ENCODE peak calls at places on chromosomes 11 and 22, in nine cellular contexts. T is stomach, P is H1, H is breast epithelium, K is Panc1, I is HCT116, U is prostate gland, A is HepG2, L is K562. C is an unnamed sample.

GRCh38 chr22:33049125-33049729 is 9.0 kb downstream of the SYN3 start:
- DNase-seq in T (peak; percentile 80), P (no peak), H (peak; percentile 68), K (peak; percentile 46), I (peak; percentile 44), U (peak; percentile 83), A (peak; percentile 62), L (peak; percentile 65), C (peak; percentile 28)

GRCh38 chr11:125960771-125961170 is 14.9 kb downstream of the VSIG10L2 start:
- DNase-seq in T (no peak), P (no peak), H (no peak), K (no peak), I (no peak), U (no peak), A (no peak), L (no peak), C (no peak)

GRCh38 chr11:107563702-107564101 is 1.8 kb downstream of the ALKBH8 start:
- DNase-seq in T (no peak), P (no peak), H (no peak), K (peak; percentile 67), I (peak; percentile 72), U (no peak), A (peak; percentile 29), L (peak; percentile 26), C (no peak)

GRCh38 chr11:118092907-118093571 is 6.3 kb upstream of the SMIM35 start:
- DNase-seq in T (no peak), P (no peak), H (no peak), K (no peak), I (no peak), U (no peak), A (peak; percentile 65), L (peak; percentile 52), C (no peak)

GRCh38 chr22:41668971-41669911 is 19.4 kb downstream of the SNU13 start:
- DNase-seq in T (no peak), P (no peak), H (no peak), K (peak; percentile 51), I (no peak), U (no peak), A (no peak), L (no peak), C (no peak)

GRCh38 chr11:38818720-38819119 is 2220.7 kb upstream of the RAG2 start:
- DNase-seq in T (no peak), P (no peak), H (no peak), K (no peak), I (no peak), U (no peak), A (no peak), L (no peak), C (no peak)

GRCh38 chr11:77559686-77560425 is 29.9 kb upstream of the AQP11 start:
- DNase-seq in T (no peak), P (no peak), H (no peak), K (peak; percentile 79), I (peak; percentile 32), U (no peak), A (no peak), L (no peak), C (peak; percentile 1)

GRCh38 chr11:105609341-105609781 is 512 bp upstream of the GRIA4 start:
- DNase-seq in T (no peak), P (no peak), H (no peak), K (no peak), I (peak; percentile 23), U (no peak), A (peak; percentile 8), L (peak; percentile 10), C (no peak)

GRCh38 chr11:20854214-20854613 is 184.8 kb downstream of the NELL1 start:
- DNase-seq in T (no peak), P (no peak), H (no peak), K (no peak), I (no peak), U (no peak), A (no peak), L (no peak), C (no peak)

GRCh38 chr22:23913306-23913660 is 19.1 kb downstream of the MIF start:
- DNase-seq in T (no peak), P (no peak), H (no peak), K (no peak), I (no peak), U (no peak), A (no peak), L (no peak), C (no peak)

GRCh38 chr11:12508151-12508740 is 130.9 kb downstream of the PARVA start:
- DNase-seq in T (no peak), P (no peak), H (no peak), K (no peak), I (no peak), U (no peak), A (no peak), L (no peak), C (peak; percentile 64)

GRCh38 chr11:17512101-17512500 is 32.1 kb downstream of the USH1C start:
- DNase-seq in T (no peak), P (no peak), H (no peak), K (no peak), I (no peak), U (no peak), A (no peak), L (no peak), C (no peak)

GRCh38 chr11:108111126-108111525 is 10.2 kb upstream of the ACAT1 start:
- DNase-seq in T (no peak), P (no peak), H (no peak), K (no peak), I (no peak), U (no peak), A (no peak), L (no peak), C (no peak)

GRCh38 chr11:120589376-120589775 is 77.8 kb downstream of the GRIK4 start:
- DNase-seq in T (no peak), P (no peak), H (no peak), K (no peak), I (no peak), U (no peak), A (no peak), L (no peak), C (no peak)

DNA sequence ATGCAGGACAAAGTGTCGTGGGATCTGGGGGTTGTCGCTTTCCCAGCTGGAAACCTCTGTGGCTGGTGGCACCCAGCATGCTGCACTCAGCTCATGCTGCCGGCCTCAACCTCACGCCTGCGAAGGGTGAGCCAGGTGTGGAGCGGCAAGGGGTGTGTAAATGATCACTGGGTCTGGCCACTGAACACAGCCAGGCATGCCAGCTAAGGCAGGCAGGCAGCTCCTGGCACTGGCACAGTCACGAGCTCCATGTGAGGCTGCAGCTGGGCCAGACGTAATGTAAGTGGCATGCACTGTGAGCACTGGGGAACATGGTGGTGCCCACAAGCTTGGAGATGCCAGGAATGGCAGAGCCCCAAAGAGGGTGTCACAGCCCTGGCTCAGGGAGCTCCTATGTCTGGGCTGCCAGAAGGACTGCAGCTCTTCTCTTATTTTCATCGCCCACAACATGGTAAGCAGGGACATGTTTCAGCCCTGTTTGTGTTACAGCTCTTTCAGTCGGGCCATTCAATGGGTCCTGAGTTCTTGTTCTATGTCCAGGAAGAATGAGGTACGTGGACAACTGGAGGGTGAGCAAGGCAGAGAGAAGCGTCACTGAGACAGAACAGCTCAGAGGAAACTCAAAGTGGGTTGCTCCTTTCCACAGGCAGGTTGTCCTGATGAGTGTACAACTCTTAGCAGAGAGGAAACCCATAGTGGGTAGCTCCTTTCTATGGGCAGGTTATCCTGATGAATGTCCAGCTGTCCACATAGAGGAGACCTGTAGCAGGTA is 403.8 kb downstream of the CNTN5 start:
- DNase-seq in T (no peak), P (no peak), H (no peak), K (no peak), I (no peak), U (no peak), A (no peak), L (no peak), C (no peak)
- TF ChIP-seq POLR2AphosphoS5 in T (no peak), P (no peak), H (no peak), K (no peak), I (no peak), U (no peak), A (no peak), L (no peak), C (no peak)

GRCh38 chr22:22907551-22908494 is 20.2 kb downstream of the IGLL5 start:
- DNase-seq in T (no peak), P (no peak), H (no peak), K (no peak), I (no peak), U (no peak), A (no peak), L (peak; percentile 57), C (no peak)
- H3K4me3 ChIP-seq in T (no peak overlapping the region), P (no peak overlapping the region), H (no peak overlapping the region), K (no peak overlapping the region), I (no peak overlapping the region), U (no peak overlapping the region), A (no peak overlapping the region), L (no peak overlapping the region), C (no peak overlapping the region)

GRCh38 chr11:73135346-73136284 is 6.5 kb downstream of the FCHSD2 start:
- DNase-seq in T (no peak), P (no peak), H (no peak), K (no peak), I (no peak), U (no peak), A (no peak), L (no peak), C (no peak)

GRCh38 chr11:73139476-73140198 is 2.5 kb downstream of the FCHSD2 start:
- DNase-seq in T (no peak), P (no peak), H (no peak), K (no peak), I (no peak), U (no peak), A (peak; percentile 72), L (no peak), C (peak; percentile 92)

GRCh38 chr11:73140213-73141030 is 1.7 kb downstream of the FCHSD2 start:
- DNase-seq in T (peak; percentile 48), P (no peak), H (no peak), K (no peak), I (no peak), U (no peak), A (no peak), L (no peak), C (no peak)

GRCh38 chr11:73137942-73138274 is 4.2 kb downstream of the FCHSD2 start:
- DNase-seq in T (no peak), P (no peak), H (no peak), K (no peak), I (no peak), U (no peak), A (no peak), L (no peak), C (no peak)

DNA sequence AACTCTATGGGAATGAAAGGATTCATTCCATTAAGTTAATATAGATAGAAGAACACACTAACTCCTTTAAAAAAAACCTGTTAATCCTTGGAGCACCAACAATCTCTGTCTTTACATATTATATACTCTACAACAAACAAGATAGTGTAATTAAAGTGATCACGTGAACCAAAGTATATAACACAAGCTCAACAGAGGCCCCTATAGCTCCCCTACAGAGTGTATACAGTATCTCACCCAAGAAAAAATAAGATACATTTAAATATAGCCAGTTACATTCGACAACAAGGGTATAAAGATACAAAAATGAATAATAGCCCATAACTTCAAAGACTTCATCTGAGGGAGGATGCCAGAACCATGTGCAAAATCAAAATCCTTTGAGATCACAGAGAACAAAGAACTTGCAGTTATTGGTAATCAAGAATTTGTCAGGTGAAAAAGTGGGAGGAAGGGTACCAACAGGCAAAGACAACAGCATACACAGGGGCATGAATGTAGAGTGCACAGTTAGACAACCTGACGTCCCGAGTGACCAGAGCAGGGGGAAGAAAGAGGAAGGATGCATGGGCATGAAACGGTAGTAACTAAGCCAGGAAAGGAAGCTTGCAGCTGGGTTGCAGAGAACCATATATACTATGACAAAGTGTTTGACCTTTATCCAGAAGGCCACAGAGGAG is 4.7 kb downstream of the FCHSD2 start:
- DNase-seq in T (no peak), P (no peak), H (no peak), K (no peak), I (no peak), U (no peak), A (no peak), L (no peak), C (no peak)
- TF ChIP-seq POLR2AphosphoS5 in T (no peak), P (no peak), H (no peak), K (no peak), I (no peak), U (no peak), A (no peak), L (no peak), C (no peak)

GRCh38 chr11:119356349-119357031 is 10.0 kb upstream of the MFRP start:
- DNase-seq in T (peak; percentile 85), P (no peak), H (peak; percentile 86), K (no peak), I (peak; percentile 60), U (peak; percentile 56), A (no peak), L (peak; percentile 83), C (no peak)
- H3K4me3 ChIP-seq in T (peak overlapping the region; percentile 41), P (peak overlapping the region; percentile 73), H (peak overlapping the region; percentile 77), K (no peak overlapping the region), I (peak overlapping the region; percentile 62), U (peak overlapping the region; percentile 29), A (no peak overlapping the region), L (peak overlapping the region; percentile 40), C (no peak overlapping the region)

C was measured in SK-N-MC.